ENCODE peak calls at places on chromosomes 12 and 14, in four cellular contexts. J is K562, T is HepG2, A is H1. M is an unnamed sample.

GRCh38 chr12:29317556-29318363 is 63.2 kb downstream of the ERGIC2 start:
- DNase-seq in J (peak; percentile 69), T (peak; percentile 62), A (peak; percentile 7), M (peak; percentile 24)

GRCh38 chr12:104656921-104657320 is 200.2 kb downstream of the CHST11 start:
- DNase-seq in J (no peak), T (no peak), A (no peak), M (no peak)

GRCh38 chr12:56838602-56839488 is 75.7 kb downstream of the HSD17B6 start:
- DNase-seq in J (no peak), T (no peak), A (no peak), M (no peak)

GRCh38 chr12:68981536-68981935 is 48.6 kb upstream of the CPM start:
- DNase-seq in J (no peak), T (no peak), A (no peak), M (no peak)

GRCh38 chr14:87756661-87757060 is 236.3 kb downstream of the GALC start:
- DNase-seq in J (no peak), T (no peak), A (no peak), M (no peak)

GRCh38 chr12:112162261-112162790 is 37.0 kb downstream of the TRAFD1 start:
- DNase-seq in J (no peak), T (no peak), A (no peak), M (no peak)

GRCh38 chr12:106994579-106995220 is 7.8 kb upstream of the MTERF2 start:
- DNase-seq in J (no peak), T (no peak), A (no peak), M (peak; percentile 56)

GRCh38 chr14:66752109-66752508 is 244.2 kb downstream of the GPHN start:
- DNase-seq in J (no peak), T (no peak), A (no peak), M (no peak)

GRCh38 chr12:52499836-52500560 is 6.9 kb upstream of the KRT6A start:
- DNase-seq in J (no peak), T (no peak), A (no peak), M (no peak)

GRCh38 chr14:69963966-69964365 is 84.8 kb downstream of the SMOC1 start:
- DNase-seq in J (no peak), T (no peak), A (no peak), M (no peak)

GRCh38 chr12:6056406-6057211 is 67.9 kb downstream of the VWF start:
- DNase-seq in J (peak; percentile 6), T (peak; percentile 14), A (peak; percentile 33), M (no peak)

GRCh38 chr12:27123642-27124041 is 41.3 kb upstream of the C12orf71 start:
- DNase-seq in J (peak; percentile 17), T (peak; percentile 27), A (no peak), M (peak; percentile 49)

GRCh38 chr14:96727490-96727889 is 69.7 kb upstream of the VRK1 start:
- DNase-seq in J (no peak), T (no peak), A (no peak), M (no peak)

GRCh38 chr12:3184485-3184884 is 107.3 kb downstream of the TSPAN9 start:
- DNase-seq in J (no peak), T (no peak), A (no peak), M (no peak)

GRCh38 chr14:53663709-53664108 is 292.9 kb downstream of the BMP4 start:
- DNase-seq in J (no peak), T (peak; percentile 76), A (peak; percentile 25), M (peak; percentile 50)

GRCh38 chr14:68787235-68787727 is 5.6 kb downstream of the ZFP36L1 start:
- DNase-seq in J (peak; percentile 17), T (no peak), A (no peak), M (no peak)

GRCh38 chr14:26190644-26191043 is 407.2 kb downstream of the NOVA1 start:
- DNase-seq in J (no peak), T (no peak), A (no peak), M (no peak)

GRCh38 chr12:110600254-110600653 is 13.7 kb upstream of the TCTN1 start:
- DNase-seq in J (peak; percentile 56), T (peak; percentile 70), A (no peak), M (peak; percentile 56)

GRCh38 chr12:91866566-91866965 is 279.1 kb downstream of the BTG1 start:
- DNase-seq in J (no peak), T (no peak), A (no peak), M (no peak)

GRCh38 chr12:50924439-50925341 is 27.7 kb upstream of the HIGD1C start:
- DNase-seq in J (peak; percentile 93), T (peak; percentile 89), A (no peak), M (no peak)

GRCh38 chr12:50925342-50925651 is 27.0 kb upstream of the HIGD1C start:
- DNase-seq in J (peak; percentile 42), T (no peak), A (no peak), M (no peak)

GRCh38 chr12:50924131-50924438 is 28.3 kb upstream of the HIGD1C start:
- DNase-seq in J (no peak), T (no peak), A (no peak), M (no peak)

GRCh38 chr12:50923361-50924130 is 28.8 kb upstream of the HIGD1C start:
- DNase-seq in J (peak; percentile 30), T (no peak), A (no peak), M (no peak)

GRCh38 chr12:50922820-50923219 is 29.5 kb upstream of the HIGD1C start:
- DNase-seq in J (no peak), T (no peak), A (no peak), M (no peak)
- TF ChIP-seq RNF2 in J (no peak), T (no peak), A (no peak), M (no peak)

DNA sequence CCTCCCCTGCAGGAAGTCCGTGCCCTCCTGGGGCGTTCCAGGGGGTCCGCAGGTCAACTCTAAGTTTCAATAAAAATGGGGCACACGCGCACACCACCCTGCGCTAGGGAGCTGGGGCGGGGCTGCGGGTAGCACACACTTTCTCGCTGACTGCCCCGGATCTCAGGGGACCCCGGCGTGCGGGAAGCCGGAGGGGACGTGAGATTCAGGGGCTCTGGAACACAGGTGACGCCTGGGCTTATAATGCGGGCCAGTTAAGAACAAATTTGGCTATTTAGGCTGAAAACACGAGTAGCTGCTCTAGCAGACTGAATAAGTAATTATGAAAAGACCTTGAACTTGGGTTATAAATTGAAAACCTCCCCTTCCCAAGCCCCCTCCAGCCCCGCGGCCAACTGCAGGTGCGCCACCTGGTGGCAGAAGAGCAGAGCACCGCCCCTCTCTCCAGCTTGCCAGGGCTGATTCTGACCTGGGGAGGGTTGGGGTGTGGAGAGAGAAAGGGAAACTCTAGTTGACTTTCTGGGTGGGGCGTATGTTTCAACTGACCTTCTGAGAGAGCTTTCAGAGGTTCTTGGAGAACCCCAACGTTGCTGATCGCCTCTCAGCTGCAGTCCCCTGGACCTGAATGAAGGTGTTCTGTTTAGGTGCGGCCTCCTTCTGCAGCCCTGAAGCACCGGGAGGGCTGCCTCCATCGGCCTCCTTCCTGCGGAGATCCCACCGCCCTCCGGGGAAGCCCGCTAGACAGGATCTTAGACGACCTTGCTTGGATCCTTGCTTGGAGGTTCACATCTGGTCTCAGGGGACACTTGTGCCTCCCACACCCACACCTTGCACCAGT is 118.4 kb upstream of the EVL start:
- DNase-seq in J (peak; percentile 53), T (no peak), A (no peak), M (no peak)
- TF ChIP-seq RNF2 in J (no peak), T (no peak), A (no peak), M (no peak)

GRCh38 chr14:22850944-22851790 is 14.8 kb downstream of the MMP14 start:
- DNase-seq in J (no peak), T (no peak), A (no peak), M (no peak)
- TF ChIP-seq RNF2 in J (no peak), T (no peak), A (no peak), M (no peak)

DNA sequence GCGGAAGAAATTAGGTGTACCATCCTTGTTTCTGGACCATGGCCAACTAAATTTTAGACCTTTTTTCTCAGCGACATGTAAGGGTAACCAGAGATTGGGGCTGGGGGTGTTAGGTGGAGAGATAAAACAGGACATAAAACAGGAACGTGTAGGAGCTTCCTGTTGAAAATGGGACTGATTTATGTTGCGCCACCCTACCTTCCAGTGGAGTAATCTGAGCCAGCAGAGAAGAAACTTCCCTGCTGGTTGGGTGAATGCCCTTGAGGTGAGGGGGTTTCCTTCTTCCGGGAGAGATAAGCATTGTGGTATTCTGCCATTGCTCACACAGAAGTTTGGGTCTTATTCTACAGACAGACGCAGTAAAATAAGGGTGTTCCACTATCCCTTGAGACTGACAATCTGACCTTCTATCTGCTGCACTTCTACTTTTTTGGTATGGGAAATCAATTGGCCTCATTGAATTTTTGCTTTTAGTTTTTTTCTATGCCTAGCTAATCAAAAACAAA is 417.6 kb downstream of the PCNX1 start:
- DNase-seq in J (peak; percentile 78), T (no peak), A (no peak), M (no peak)
- TF ChIP-seq RNF2 in J (peak; percentile 71), T (no peak), A (no peak), M (no peak)

DNA sequence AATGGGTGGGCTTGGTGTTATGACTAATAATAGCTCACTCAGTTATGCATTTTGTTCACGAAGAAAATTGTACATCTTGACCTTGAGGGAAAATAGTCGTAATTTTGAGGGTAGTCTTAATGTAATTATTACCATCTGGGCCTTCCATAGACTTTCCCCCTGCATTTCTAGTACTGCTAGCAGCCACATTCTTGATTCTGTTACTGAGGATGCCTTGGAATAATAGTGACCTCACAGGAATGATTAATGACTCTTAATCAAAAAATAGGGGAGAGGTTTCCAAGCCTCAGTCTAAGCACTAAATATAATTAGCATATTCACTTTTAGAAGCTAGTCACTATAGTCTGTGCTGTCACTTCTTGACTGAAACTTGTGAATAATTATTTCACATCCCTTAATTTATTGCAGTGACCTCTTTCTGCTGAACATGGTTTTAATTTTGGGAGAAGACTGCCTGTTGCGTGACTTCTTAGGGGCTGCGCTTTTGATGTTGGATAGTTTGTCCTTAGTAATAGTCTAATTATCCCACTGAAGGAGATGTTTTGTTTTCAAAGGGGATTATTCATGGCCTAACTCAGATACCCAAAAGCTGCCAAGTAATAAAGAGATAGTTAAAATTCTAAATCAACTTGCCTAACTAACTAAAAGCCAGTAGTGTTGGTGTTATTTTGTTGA is 400.5 kb downstream of the ADAMTS20 start:
- DNase-seq in J (no peak), T (no peak), A (no peak), M (no peak)
- TF ChIP-seq RNF2 in J (no peak), T (no peak), A (no peak), M (no peak)

GRCh38 chr12:14769837-14770494 is 33.3 kb downstream of the WBP11 start:
- DNase-seq in J (no peak), T (peak; percentile 83), A (peak; percentile 61), M (peak; percentile 69)

GRCh38 chr12:14773685-14774073 is 29.6 kb downstream of the WBP11 start:
- DNase-seq in J (no peak), T (no peak), A (no peak), M (no peak)

GRCh38 chr12:14772946-14773345 is 30.3 kb downstream of the WBP11 start:
- DNase-seq in J (no peak), T (no peak), A (no peak), M (no peak)

GRCh38 chr12:14770495-14771313 is 32.6 kb downstream of the WBP11 start:
- DNase-seq in J (no peak), T (peak; percentile 91), A (peak; percentile 80), M (peak; percentile 84)

GRCh38 chr12:14771651-14772137 is 31.6 kb downstream of the WBP11 start:
- DNase-seq in J (no peak), T (no peak), A (no peak), M (peak; percentile 27)
- TF ChIP-seq RNF2 in J (no peak), T (no peak), A (no peak), M (no peak)

DNA sequence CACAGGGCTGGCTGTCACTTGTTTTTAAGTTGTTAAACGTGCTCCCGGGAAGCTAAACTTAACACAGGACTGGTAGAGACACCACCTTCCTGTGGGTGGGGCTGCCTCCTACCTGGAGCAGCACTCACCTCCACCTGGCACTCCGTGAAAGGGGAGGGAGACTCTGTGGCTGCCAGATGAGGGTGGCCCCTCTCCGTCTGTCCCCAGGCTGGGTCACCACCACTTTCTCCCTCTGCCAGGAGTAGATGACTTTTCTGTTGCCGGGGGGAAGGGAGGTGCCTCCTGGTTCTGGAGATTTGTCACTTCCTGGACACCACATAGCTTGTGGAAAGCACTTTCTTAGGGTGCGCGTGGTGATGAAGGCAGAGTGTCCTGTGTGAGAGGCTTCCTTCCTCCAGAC is 81.3 kb downstream of the WDR20 start:
- DNase-seq in J (no peak), T (no peak), A (no peak), M (no peak)
- TF ChIP-seq RNF2 in J (no peak), T (no peak), A (no peak), M (no peak)

M was measured in A549.